ENCODE peak calls at places on chromosomes 13 and 19, in ten cellular contexts. D, I, V, K, Y, G, A, Q, H and M are unnamed samples.

GRCh38 chr13:42525035-42525504 is 48.9 kb upstream of the TNFSF11 start:
- DNase-seq in H (no peak), Q (no peak), G (no peak), D (no peak), V (no peak), A (no peak), I (peak; percentile 83), K (no peak), Y (peak; percentile 21), M (no peak)

GRCh38 chr19:41427647-41428480 is 690 bp upstream of the B3GNT8 start:
- DNase-seq in K (peak; percentile 10), I (no peak), G (peak; percentile 47), Q (peak; percentile 50), A (no peak), Y (no peak), D (no peak), V (no peak), H (peak; percentile 25), M (peak; percentile 68)

GRCh38 chr19:55440411-55441105 is 2.5 kb downstream of the SHISA7 start:
- DNase-seq in H (peak; percentile 84), A (no peak), Y (no peak), D (no peak), G (no peak), V (no peak), K (no peak), Q (peak; percentile 17), I (no peak), M (peak; percentile 60)

GRCh38 chr13:26693749-26694463 is 66.7 kb downstream of the GPR12 start:
- DNase-seq in D (no peak), Q (no peak), A (no peak), H (no peak), V (no peak), G (no peak), I (no peak), Y (peak; percentile 15), K (no peak), M (peak; percentile 78)

GRCh38 chr13:79481685-79482052 is 714 bp downstream of the NDFIP2 start:
- DNase-seq in A (no peak), K (no peak), H (no peak), D (peak; percentile 35), Y (peak; percentile 43), I (peak; percentile 21), V (no peak), G (peak; percentile 35), Q (no peak), M (no peak)

GRCh38 chr13:77733674-77734073 is 36.2 kb downstream of the SLAIN1 start:
- DNase-seq in G (no peak), Q (no peak), I (no peak), Y (no peak), D (no peak), K (no peak), V (no peak), A (no peak), H (no peak), M (no peak)

GRCh38 chr19:51948979-51949378 is 21.7 kb downstream of the ZNF613 start:
- DNase-seq in Q (no peak), V (no peak), H (no peak), Y (no peak), D (no peak), I (no peak), K (peak; percentile 39), G (no peak), A (no peak), M (no peak)

GRCh38 chr13:50365300-50365682 is 350.0 kb downstream of the KCNRG start:
- DNase-seq in D (no peak), G (no peak), Y (no peak), K (no peak), A (no peak), V (no peak), Q (no peak), I (no peak), H (no peak), M (no peak)

GRCh38 chr13:39818953-39819352 is 163.5 kb downstream of the COG6 start:
- DNase-seq in Q (no peak), I (no peak), K (no peak), V (peak; percentile 25), H (no peak), Y (no peak), G (no peak), A (no peak), D (no peak), M (no peak)

GRCh38 chr13:109400192-109400591 is 386.2 kb downstream of the IRS2 start:
- DNase-seq in A (no peak), Q (no peak), Y (no peak), H (peak; percentile 23), K (no peak), I (no peak), G (no peak), V (no peak), D (no peak), M (peak; percentile 32)

GRCh38 chr13:110156186-110157065 is 150.5 kb downstream of the COL4A1 start:
- DNase-seq in V (no peak), D (no peak), H (no peak), Q (no peak), A (peak; percentile 47), G (no peak), K (no peak), I (no peak), Y (no peak), M (no peak)

GRCh38 chr13:109869312-109870237 is 83.2 kb upstream of the IRS2 start:
- DNase-seq in V (peak; percentile 82), H (peak; percentile 61), A (peak; percentile 85), Q (peak; percentile 98), Y (no peak), G (peak; percentile 52), I (no peak), K (peak; percentile 76), D (no peak), M (peak; percentile 47)

GRCh38 chr13:77876176-77876575 is 42.5 kb downstream of the EDNRB start:
- DNase-seq in G (no peak), D (no peak), Y (no peak), V (no peak), I (no peak), H (no peak), A (no peak), K (no peak), Q (no peak), M (no peak)

GRCh38 chr13:39612023-39612637 is 9.1 kb upstream of the LHFPL6 start:
- DNase-seq in Q (peak; percentile 17), A (peak; percentile 86), I (peak; percentile 78), D (peak; percentile 40), V (peak; percentile 78), G (peak; percentile 69), K (peak; percentile 49), Y (peak; percentile 77), H (no peak), M (peak; percentile 78)

GRCh38 chr19:55370305-55370988 is at the start of gene IL11:
- DNase-seq in D (no peak), K (peak; percentile 66), G (no peak), A (no peak), Q (no peak), Y (no peak), I (peak; percentile 63), H (no peak), V (no peak), M (peak; percentile 73)

GRCh38 chr13:110001622-110002275 is 215.4 kb upstream of the IRS2 start:
- DNase-seq in G (no peak), H (no peak), V (no peak), K (no peak), A (no peak), I (peak; percentile 74), Q (no peak), Y (peak; percentile 40), D (no peak), M (no peak)

GRCh38 chr13:101706651-101707050 is 254.2 kb downstream of the ITGBL1 start:
- DNase-seq in V (peak; percentile 16), H (no peak), Y (peak; percentile 99), A (no peak), G (peak; percentile 25), D (no peak), I (peak; percentile 71), K (peak; percentile 99), Q (no peak), M (peak; percentile 4)

GRCh38 chr13:51364404-51365008 is 25.0 kb downstream of the SERPINE3 start:
- DNase-seq in I (peak; percentile 22), Q (no peak), V (no peak), H (no peak), G (no peak), D (no peak), A (no peak), Y (no peak), K (peak; percentile 35), M (peak; percentile 46)

GRCh38 chr19:50977626-50978025 is 6.1 kb downstream of the KLK7 start:
- DNase-seq in I (peak; percentile 42), A (no peak), Q (no peak), D (no peak), G (no peak), V (no peak), H (peak; percentile 36), Y (no peak), K (no peak), M (peak; percentile 18)